ENCODE peak calls at places on chromosomes 12 and 14, in six cellular contexts. M is Calu3; A is T-helper 1 cell; W is amniotic stem cell; U is stimulated activated CD8-positive, alpha-beta memory T cell treated with anti-CD3 and anti-CD28 coated beads, Interleukin-2, amount 100 ng/mL, for 1 hour; Q is B cell. C is an unnamed sample.

GRCh38 chr14:93207468-93208308 is 632 bp downstream of the UBR7 start:
- DNase-seq in M (peak; percentile 69), A (no peak), W (peak; percentile 22), U (no peak), Q (peak; percentile 25), C (peak; percentile 64)

GRCh38 chr12:19158909-19159308 is 29.4 kb downstream of the PLEKHA5 start:
- DNase-seq in M (no peak), A (no peak), W (no peak), U (no peak), Q (no peak), C (no peak)

GRCh38 chr14:104158827-104159798 is 20.7 kb downstream of the KIF26A start:
- DNase-seq in M (no peak), A (no peak), W (no peak), U (no peak), Q (no peak), C (no peak)

GRCh38 chr12:87866602-87867292 is 162.5 kb downstream of the C12orf50 start:
- DNase-seq in M (peak; percentile 8), A (no peak), W (no peak), U (no peak), Q (no peak), C (peak; percentile 2)

GRCh38 chr12:12705833-12706520 is 10.0 kb upstream of the GPR19 start:
- DNase-seq in M (no peak), A (peak; percentile 59), W (no peak), U (no peak), Q (no peak), C (no peak)

GRCh38 chr12:18258929-18259328 is 2.4 kb upstream of the PIK3C2G start:
- DNase-seq in M (no peak), A (no peak), W (no peak), U (no peak), Q (no peak), C (no peak)

GRCh38 chr12:49707127-49707811 is at the start of gene FMNL3:
- DNase-seq in M (peak; percentile 95), A (peak; percentile 98), W (peak; percentile 91), U (peak; percentile 98), Q (peak; percentile 100), C (peak; percentile 100)

GRCh38 chr14:76584271-76584702 is 177.0 kb upstream of the VASH1 start:
- DNase-seq in M (no peak), A (no peak), W (no peak), U (no peak), Q (no peak), C (no peak)

GRCh38 chr12:19572920-19573558 is 133.7 kb downstream of the AEBP2 start:
- DNase-seq in M (peak; percentile 45), A (no peak), W (no peak), U (no peak), Q (no peak), C (peak; percentile 25)

GRCh38 chr12:2640709-2641108 is 154.1 kb upstream of the FKBP4 start:
- DNase-seq in M (peak; percentile 52), A (no peak), W (peak; percentile 90), U (no peak), Q (no peak), C (no peak)

GRCh38 chr12:65948320-65949008 is 124.2 kb downstream of the HMGA2 start:
- DNase-seq in M (peak; percentile 86), A (no peak), W (peak; percentile 67), U (no peak), Q (no peak), C (no peak)

GRCh38 chr12:26783133-26783531 is 49.9 kb downstream of the ITPR2 start:
- DNase-seq in M (no peak), A (no peak), W (no peak), U (no peak), Q (no peak), C (no peak)

GRCh38 chr14:95222151-95222631 is 64.9 kb upstream of the DICER1 start:
- DNase-seq in M (no peak), A (no peak), W (no peak), U (no peak), Q (no peak), C (no peak)

GRCh38 chr12:121748571-121749265 is 36.2 kb downstream of the TMEM120B start:
- DNase-seq in M (peak; percentile 50), A (no peak), W (peak; percentile 47), U (no peak), Q (no peak), C (no peak)

GRCh38 chr12:89544730-89545184 is 18.9 kb upstream of the POC1B start:
- DNase-seq in M (peak; percentile 27), A (no peak), W (no peak), U (no peak), Q (no peak), C (no peak)